ENCODE peak calls at places on chromosomes 1 and 21, in four cellular contexts. S, Q, Z and C are unnamed samples.

GRCh38 chr1:207355060-207355459 is 33.6 kb downstream of the CD55 start:
- DNase-seq in Q (no peak), Z (no peak), S (no peak), C (no peak)

GRCh38 chr1:27331922-27332321 is 9.9 kb upstream of the SYTL1 start:
- DNase-seq in Z (no peak), S (no peak), Q (no peak), C (no peak)

GRCh38 chr1:222540598-222540995 is 7.3 kb downstream of the HHIPL2 start:
- DNase-seq in Q (no peak), Z (no peak), S (no peak), C (no peak)

GRCh38 chr1:12249181-12249580 is 19.4 kb downstream of the VPS13D start:
- DNase-seq in Q (no peak), Z (no peak), S (no peak), C (no peak)

GRCh38 chr1:100543640-100544039 is 5.7 kb downstream of the GPR88 start:
- DNase-seq in S (no peak), Q (no peak), Z (peak), C (peak)

GRCh38 chr1:7579831-7580804 is 191.0 kb upstream of the VAMP3 start:
- DNase-seq in S (no peak), Q (no peak), Z (no peak), C (no peak)

GRCh38 chr1:54229281-54229891 is 29.4 kb downstream of the MRPL37 start:
- DNase-seq in Z (peak), S (no peak), Q (peak), C (peak)

GRCh38 chr1:235093013-235093618 is 35.5 kb downstream of the TOMM20 start:
- DNase-seq in Z (peak), Q (peak), S (no peak), C (no peak)

GRCh38 chr1:57512386-57512785 is 88.5 kb upstream of the DAB1 start:
- DNase-seq in Q (no peak), S (no peak), Z (no peak), C (no peak)

GRCh38 chr1:43205671-43206070 is 33.5 kb downstream of the CFAP57 start:
- DNase-seq in S (no peak), Z (no peak), Q (no peak), C (peak)

GRCh38 chr1:116262995-116263385 is 110.1 kb upstream of the ATP1A1 start:
- DNase-seq in S (no peak), Q (no peak), Z (no peak), C (no peak)

GRCh38 chr1:233487415-233487814 is 126.5 kb upstream of the KCNK1 start:
- DNase-seq in S (no peak), Q (no peak), Z (no peak), C (no peak)

GRCh38 chr1:163131981-163132380 is 62.8 kb downstream of the RGS4 start:
- DNase-seq in S (no peak), Q (no peak), Z (no peak), C (no peak)

GRCh38 chr1:162855461-162856150 is 5.4 kb downstream of the CCDC190 start:
- DNase-seq in Q (no peak), S (no peak), Z (no peak), C (peak)

GRCh38 chr1:35856964-35857363 is 26.0 kb upstream of the AGO1 start:
- DNase-seq in S (no peak), Z (no peak), Q (no peak), C (no peak)

GRCh38 chr21:45169001-45169400 is 94.6 kb downstream of the ADARB1 start:
- DNase-seq in Z (no peak), Q (no peak), S (no peak), C (no peak)

GRCh38 chr1:59011663-59012062 is 227.8 kb upstream of the JUN start:
- DNase-seq in S (no peak), Q (no peak), Z (no peak), C (no peak)

GRCh38 chr1:226763741-226764264 is 24.7 kb upstream of the ITPKB start:
- DNase-seq in S (no peak), Q (no peak), Z (no peak), C (peak)

GRCh38 chr1:232249834-232250233 is 380.1 kb downstream of the SIPA1L2 start:
- DNase-seq in S (no peak), Q (no peak), Z (no peak), C (no peak)

GRCh38 chr1:202164271-202165037 is 4.1 kb upstream of the PTPN7 start:
- DNase-seq in Q (peak), S (peak), Z (peak), C (no peak)

GRCh38 chr1:155003227-155003765 is 694 bp downstream of the ZBTB7B start:
- DNase-seq in S (no peak), Z (no peak), Q (no peak), C (peak)

GRCh38 chr1:9195651-9196050 is 38.9 kb upstream of the H6PD start:
- DNase-seq in S (no peak), Z (no peak), Q (no peak), C (no peak)

GRCh38 chr1:7915826-7916225 is 24.8 kb downstream of the TNFRSF9 start:
- DNase-seq in S (no peak), Q (no peak), Z (no peak), C (no peak)

GRCh38 chr1:204314209-204314892 is 45.4 kb downstream of the PLEKHA6 start:
- DNase-seq in Q (no peak), Z (no peak), S (no peak), C (peak)

GRCh38 chr1:147264158-147264768 is 21.8 kb downstream of the CHD1L start:
- DNase-seq in Q (no peak), S (no peak), Z (no peak), C (no peak)

GRCh38 chr1:181804989-181805388 is 256.5 kb downstream of the ZNF648 start:
- DNase-seq in S (no peak), Q (no peak), Z (no peak), C (no peak)

GRCh38 chr1:162951553-162952315 is 90.8 kb upstream of the CCDC190 start:
- DNase-seq in Q (no peak), Z (no peak), S (no peak), C (no peak)

GRCh38 chr1:1436634-1437032 is 1.1 kb downstream of the VWA1 start:
- DNase-seq in Z (peak), S (no peak), Q (peak), C (no peak)

GRCh38 chr1:31587720-31588423 is 11.6 kb downstream of the TINAGL1 start:
- DNase-seq in Z (peak), Q (no peak), S (no peak), C (peak)

GRCh38 chr1:70220517-70221240 is 501 bp upstream of the SRSF11 start:
- DNase-seq in S (no peak), Z (no peak), Q (no peak), C (no peak)

GRCh38 chr1:240693036-240693435 is 81.1 kb upstream of the GREM2 start:
- DNase-seq in Z (no peak), S (no peak), Q (no peak), C (no peak)

GRCh38 chr1:226046240-226046639 is 16.3 kb upstream of the H3-3A start:
- DNase-seq in S (no peak), Z (no peak), Q (no peak), C (peak)

GRCh38 chr1:182391362-182392044 is at the start of gene GLUL:
- DNase-seq in Q (peak), S (peak), Z (peak), C (peak)

GRCh38 chr1:3627515-3628253 is 2.9 kb downstream of the TPRG1L start:
- DNase-seq in Z (no peak), S (no peak), Q (no peak), C (no peak)

GRCh38 chr1:151693057-151693651 is 23.4 kb downstream of the CELF3 start:
- DNase-seq in Z (peak), Q (no peak), S (no peak), C (peak)

GRCh38 chr1:216290074-216290473 is 133.2 kb downstream of the USH2A start:
- DNase-seq in S (no peak), Z (no peak), Q (no peak), C (no peak)

GRCh38 chr1:153608742-153609584 is 4.0 kb downstream of the S100A16 start:
- DNase-seq in Q (no peak), Z (no peak), S (no peak), C (peak)

GRCh38 chr1:8560035-8560434 is 242.1 kb downstream of the SLC45A1 start:
- DNase-seq in Q (peak), Z (no peak), S (no peak), C (peak)

GRCh38 chr1:2267862-2268261 is 39.7 kb downstream of the SKI start:
- DNase-seq in S (no peak), Z (no peak), Q (no peak), C (no peak)